ENCODE peak calls at places on chromosomes 12 and 14, in five cellular contexts. One of them, this sample, is unnamed.

GRCh38 chr14:52315355-52315718 is 1.2 kb downstream of the PTGER2 start:
- DNase-seq in IMR-90: peak; percentile 39
- DNase-seq in H9: no peak
- DNase-seq in mesendoderm: peak; percentile 6
- DNase-seq in neuronal stem cell: no peak
- DNase-seq in this sample: peak; percentile 41

GRCh38 chr12:51925400-51926063 is 18.2 kb downstream of the ACVRL1 start:
- DNase-seq in IMR-90: no peak
- DNase-seq in H9: no peak
- DNase-seq in mesendoderm: no peak
- DNase-seq in neuronal stem cell: no peak
- DNase-seq in this sample: no peak

GRCh38 chr12:57730336-57731067 is 8.0 kb downstream of the AGAP2 start:
- DNase-seq in IMR-90: no peak
- DNase-seq in H9: no peak
- DNase-seq in mesendoderm: no peak
- DNase-seq in neuronal stem cell: no peak
- DNase-seq in this sample: no peak

GRCh38 chr12:79422060-79422812 is 268.5 kb downstream of the PAWR start:
- DNase-seq in IMR-90: no peak
- DNase-seq in H9: no peak
- DNase-seq in mesendoderm: no peak
- DNase-seq in neuronal stem cell: no peak
- DNase-seq in this sample: no peak

GRCh38 chr12:105783983-105784947 is 354.5 kb downstream of the NUAK1 start:
- DNase-seq in IMR-90: no peak
- DNase-seq in H9: no peak
- DNase-seq in mesendoderm: no peak
- DNase-seq in neuronal stem cell: no peak
- DNase-seq in this sample: no peak

GRCh38 chr12:64670856-64671639 is 60.8 kb downstream of the RASSF3 start:
- DNase-seq in IMR-90: peak; percentile 69
- DNase-seq in H9: no peak
- DNase-seq in mesendoderm: peak; percentile 94
- DNase-seq in neuronal stem cell: no peak
- DNase-seq in this sample: peak; percentile 74

GRCh38 chr12:43148711-43149110 is 403.3 kb downstream of the ADAMTS20 start:
- DNase-seq in IMR-90: no peak
- DNase-seq in H9: no peak
- DNase-seq in mesendoderm: peak; percentile 8
- DNase-seq in neuronal stem cell: no peak
- DNase-seq in this sample: no peak

GRCh38 chr12:10385181-10385613 is 4.6 kb downstream of the KLRK1 start:
- DNase-seq in IMR-90: peak; percentile 81
- DNase-seq in H9: no peak
- DNase-seq in mesendoderm: no peak
- DNase-seq in neuronal stem cell: no peak
- DNase-seq in this sample: peak; percentile 77

GRCh38 chr12:122022393-122023338 is 982 bp downstream of the BCL7A start:
- DNase-seq in IMR-90: no peak
- DNase-seq in H9: peak; percentile 50
- DNase-seq in mesendoderm: peak; percentile 37
- DNase-seq in neuronal stem cell: no peak
- DNase-seq in this sample: peak; percentile 32

GRCh38 chr12:9134981-9135628 is 19.4 kb upstream of the A2M start:
- DNase-seq in IMR-90: peak; percentile 3
- DNase-seq in H9: no peak
- DNase-seq in mesendoderm: peak; percentile 27
- DNase-seq in neuronal stem cell: no peak
- DNase-seq in this sample: no peak

GRCh38 chr14:92644166-92644565 is 104.3 kb downstream of the LGMN start:
- DNase-seq in IMR-90: peak; percentile 85
- DNase-seq in H9: no peak
- DNase-seq in mesendoderm: no peak
- DNase-seq in neuronal stem cell: no peak
- DNase-seq in this sample: peak; percentile 76

GRCh38 chr14:35897616-35898111 is 71.5 kb downstream of the BRMS1L start:
- DNase-seq in IMR-90: no peak
- DNase-seq in H9: peak; percentile 56
- DNase-seq in mesendoderm: peak; percentile 69
- DNase-seq in neuronal stem cell: peak; percentile 40
- DNase-seq in this sample: no peak

GRCh38 chr12:25155031-25155576 is 39.9 kb downstream of the DNAI7 start:
- DNase-seq in IMR-90: peak; percentile 87
- DNase-seq in H9: no peak
- DNase-seq in mesendoderm: peak; percentile 34
- DNase-seq in neuronal stem cell: peak; percentile 6
- DNase-seq in this sample: peak; percentile 59

GRCh38 chr14:72646861-72647528 is 246.9 kb downstream of the DPF3 start:
- DNase-seq in IMR-90: peak; percentile 88
- DNase-seq in H9: no peak
- DNase-seq in mesendoderm: no peak
- DNase-seq in neuronal stem cell: no peak
- DNase-seq in this sample: peak; percentile 4

GRCh38 chr12:82413994-82414393 is 55.7 kb downstream of the METTL25 start:
- DNase-seq in IMR-90: peak; percentile 5
- DNase-seq in H9: no peak
- DNase-seq in mesendoderm: no peak
- DNase-seq in neuronal stem cell: no peak
- DNase-seq in this sample: no peak

GRCh38 chr12:12745576-12746211 is 28.5 kb downstream of the CDKN1B start:
- DNase-seq in IMR-90: no peak
- DNase-seq in H9: no peak
- DNase-seq in mesendoderm: peak; percentile 77
- DNase-seq in neuronal stem cell: no peak
- DNase-seq in this sample: no peak

GRCh38 chr12:55074771-55075170 is 51.4 kb upstream of the OR9K2 start:
- DNase-seq in IMR-90: no peak
- DNase-seq in H9: no peak
- DNase-seq in mesendoderm: no peak
- DNase-seq in neuronal stem cell: no peak
- DNase-seq in this sample: no peak

GRCh38 chr12:10331642-10332239 is 24.1 kb downstream of the KLRD1 start:
- DNase-seq in IMR-90: peak; percentile 62
- DNase-seq in H9: no peak
- DNase-seq in mesendoderm: peak; percentile 79
- DNase-seq in neuronal stem cell: peak; percentile 39
- DNase-seq in this sample: peak; percentile 72

GRCh38 chr12:129145381-129145780 is 292.1 kb downstream of the GLT1D1 start:
- DNase-seq in IMR-90: no peak
- DNase-seq in H9: no peak
- DNase-seq in mesendoderm: no peak
- DNase-seq in neuronal stem cell: no peak
- DNase-seq in this sample: no peak

GRCh38 chr14:89304972-89305703 is 111.9 kb downstream of the FOXN3 start:
- DNase-seq in IMR-90: peak; percentile 78
- DNase-seq in H9: no peak
- DNase-seq in mesendoderm: peak; percentile 58
- DNase-seq in neuronal stem cell: no peak
- DNase-seq in this sample: peak; percentile 95

GRCh38 chr14:57866199-57866755 is 385 bp upstream of the SLC35F4 start:
- DNase-seq in IMR-90: no peak
- DNase-seq in H9: no peak
- DNase-seq in mesendoderm: no peak
- DNase-seq in neuronal stem cell: no peak
- DNase-seq in this sample: no peak

GRCh38 chr14:72883963-72884362 is 9.9 kb downstream of the DPF3 start:
- DNase-seq in IMR-90: peak; percentile 55
- DNase-seq in H9: no peak
- DNase-seq in mesendoderm: no peak
- DNase-seq in neuronal stem cell: no peak
- DNase-seq in this sample: no peak

GRCh38 chr12:130367003-130367402 is 29.3 kb downstream of the PIWIL1 start:
- DNase-seq in IMR-90: no peak
- DNase-seq in H9: no peak
- DNase-seq in mesendoderm: no peak
- DNase-seq in neuronal stem cell: no peak
- DNase-seq in this sample: no peak

GRCh38 chr12:66449531-66449930 is 147.2 kb downstream of the HELB start:
- DNase-seq in IMR-90: no peak
- DNase-seq in H9: no peak
- DNase-seq in mesendoderm: no peak
- DNase-seq in neuronal stem cell: no peak
- DNase-seq in this sample: no peak

GRCh38 chr14:52678591-52678990 is 16.8 kb downstream of the ERO1A start:
- DNase-seq in IMR-90: no peak
- DNase-seq in H9: no peak
- DNase-seq in mesendoderm: peak; percentile 28
- DNase-seq in neuronal stem cell: no peak
- DNase-seq in this sample: no peak

GRCh38 chr12:118189761-118190181 is 53.8 kb downstream of the PEBP1 start:
- DNase-seq in IMR-90: peak; percentile 82
- DNase-seq in H9: peak; percentile 63
- DNase-seq in mesendoderm: peak; percentile 64
- DNase-seq in neuronal stem cell: peak; percentile 26
- DNase-seq in this sample: peak; percentile 61

GRCh38 chr12:130204441-130204840 is 42.2 kb downstream of the FZD10 start:
- DNase-seq in IMR-90: no peak
- DNase-seq in H9: no peak
- DNase-seq in mesendoderm: no peak
- DNase-seq in neuronal stem cell: no peak
- DNase-seq in this sample: no peak

GRCh38 chr12:44000309-44000952 is 164.6 kb downstream of the TMEM117 start:
- DNase-seq in IMR-90: peak; percentile 31
- DNase-seq in H9: peak; percentile 86
- DNase-seq in mesendoderm: peak; percentile 84
- DNase-seq in neuronal stem cell: peak; percentile 30
- DNase-seq in this sample: peak; percentile 44

GRCh38 chr12:80299976-80300375 is 144.1 kb upstream of the PTPRQ start:
- DNase-seq in IMR-90: no peak
- DNase-seq in H9: no peak
- DNase-seq in mesendoderm: no peak
- DNase-seq in neuronal stem cell: no peak
- DNase-seq in this sample: no peak

GRCh38 chr12:57852195-57852594 is 5.7 kb upstream of the CTDSP2 start:
- DNase-seq in IMR-90: no peak
- DNase-seq in H9: peak; percentile 36
- DNase-seq in mesendoderm: no peak
- DNase-seq in neuronal stem cell: no peak
- DNase-seq in this sample: no peak

DNA sequence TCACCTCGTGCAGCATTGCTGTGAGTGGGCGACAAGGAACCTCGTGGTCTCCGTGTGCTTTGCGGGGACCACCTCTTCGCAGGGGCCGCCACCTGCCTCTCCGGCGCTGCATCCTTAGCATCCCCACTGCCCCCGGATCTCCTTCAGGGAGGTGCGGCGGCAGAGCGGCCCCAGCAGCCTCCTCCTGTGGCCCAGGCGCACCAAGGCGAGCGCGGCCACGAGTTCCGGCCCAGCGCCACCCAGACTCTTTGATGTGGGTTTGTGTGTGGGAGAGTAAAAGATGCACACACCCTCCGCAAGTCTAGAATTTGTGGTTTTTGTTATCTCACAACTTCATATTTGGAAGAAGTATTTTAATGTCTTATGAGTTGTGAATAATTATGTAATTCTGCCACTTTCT is 118.8 kb upstream of the DIO3 start:
- DNase-seq in IMR-90: no peak
- DNase-seq in H9: no peak
- DNase-seq in mesendoderm: no peak
- DNase-seq in neuronal stem cell: no peak
- DNase-seq in this sample: no peak
- H2AK5ac ChIP-seq in IMR-90: no peak overlapping the region
- H2AK5ac ChIP-seq in H9: no peak overlapping the region
- H2AK5ac ChIP-seq in mesendoderm: no peak overlapping the region
- H2AK5ac ChIP-seq in neuronal stem cell: peak overlapping the region; percentile 18
- H2AK5ac ChIP-seq in this sample: no peak overlapping the region

DNA sequence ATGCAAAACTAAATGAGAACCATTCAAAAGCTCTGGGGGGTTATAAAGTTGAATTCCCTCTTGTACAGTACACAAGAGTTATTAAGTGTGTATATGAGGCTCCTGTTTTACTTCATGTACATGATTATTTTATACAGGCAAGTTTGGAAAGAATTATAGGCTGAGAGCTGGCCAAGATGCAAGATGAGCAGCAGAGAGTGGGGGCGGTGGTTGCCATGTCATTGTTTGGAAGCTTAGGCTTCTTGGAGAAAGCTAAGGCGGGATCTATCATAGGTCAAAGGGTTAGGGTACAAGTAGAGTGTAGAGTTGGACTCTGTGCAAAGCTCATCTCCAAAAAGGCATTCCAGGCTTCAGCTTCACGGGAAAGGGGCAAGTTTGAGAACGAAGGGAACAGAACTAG is 297.1 kb upstream of the TBX3 start:
- DNase-seq in IMR-90: peak; percentile 22
- DNase-seq in H9: no peak
- DNase-seq in mesendoderm: no peak
- DNase-seq in neuronal stem cell: no peak
- DNase-seq in this sample: no peak
- H2AK5ac ChIP-seq in IMR-90: peak overlapping the region; percentile 2
- H2AK5ac ChIP-seq in H9: no peak overlapping the region
- H2AK5ac ChIP-seq in mesendoderm: no peak overlapping the region
- H2AK5ac ChIP-seq in neuronal stem cell: no peak overlapping the region
- H2AK5ac ChIP-seq in this sample: no peak overlapping the region

DNA sequence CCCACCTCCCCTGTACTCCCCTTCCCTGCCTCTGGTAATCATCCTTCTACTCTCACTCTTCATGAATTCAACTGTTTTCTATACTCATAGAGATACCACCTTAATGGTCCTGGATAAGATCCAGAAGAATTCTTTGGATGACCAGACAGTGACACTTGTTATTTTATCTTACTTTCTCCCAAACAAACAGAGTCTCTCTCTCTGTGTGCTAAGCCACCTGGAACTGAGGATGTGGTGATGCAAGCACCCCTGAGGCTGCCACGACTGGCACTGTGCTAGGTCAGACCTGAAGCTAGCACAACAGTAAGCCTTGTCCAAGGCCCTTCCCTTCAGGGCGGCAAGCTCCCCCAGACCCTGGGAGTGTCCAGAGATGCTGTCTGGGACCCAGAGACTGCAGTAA is 250.2 kb downstream of the C12orf50 start:
- DNase-seq in IMR-90: peak; percentile 71
- DNase-seq in H9: no peak
- DNase-seq in mesendoderm: peak; percentile 16
- DNase-seq in neuronal stem cell: no peak
- DNase-seq in this sample: peak; percentile 24
- H2AK5ac ChIP-seq in IMR-90: no peak overlapping the region
- H2AK5ac ChIP-seq in H9: no peak overlapping the region
- H2AK5ac ChIP-seq in mesendoderm: no peak overlapping the region
- H2AK5ac ChIP-seq in neuronal stem cell: no peak overlapping the region
- H2AK5ac ChIP-seq in this sample: no peak overlapping the region

GRCh38 chr12:117007618-117008017 is 91.6 kb downstream of the TESC start:
- DNase-seq in IMR-90: no peak
- DNase-seq in H9: no peak
- DNase-seq in mesendoderm: no peak
- DNase-seq in neuronal stem cell: no peak
- DNase-seq in this sample: no peak

GRCh38 chr12:117003883-117004404 is 93.2 kb downstream of the FBXW8 start:
- DNase-seq in IMR-90: no peak
- DNase-seq in H9: no peak
- DNase-seq in mesendoderm: no peak
- DNase-seq in neuronal stem cell: no peak
- DNase-seq in this sample: no peak

GRCh38 chr12:117002040-117002832 is 91.5 kb downstream of the FBXW8 start:
- DNase-seq in IMR-90: peak; percentile 56
- DNase-seq in H9: no peak
- DNase-seq in mesendoderm: no peak
- DNase-seq in neuronal stem cell: no peak
- DNase-seq in this sample: no peak

GRCh38 chr12:117006333-117006732 is 92.9 kb downstream of the TESC start:
- DNase-seq in IMR-90: no peak
- DNase-seq in H9: no peak
- DNase-seq in mesendoderm: no peak
- DNase-seq in neuronal stem cell: no peak
- DNase-seq in this sample: no peak

GRCh38 chr12:117005417-117006046 is 93.7 kb downstream of the TESC start:
- DNase-seq in IMR-90: no peak
- DNase-seq in H9: no peak
- DNase-seq in mesendoderm: no peak
- DNase-seq in neuronal stem cell: no peak
- DNase-seq in this sample: no peak
- H2AK5ac ChIP-seq in IMR-90: no peak overlapping the region
- H2AK5ac ChIP-seq in H9: no peak overlapping the region
- H2AK5ac ChIP-seq in mesendoderm: no peak overlapping the region
- H2AK5ac ChIP-seq in neuronal stem cell: no peak overlapping the region
- H2AK5ac ChIP-seq in this sample: no peak overlapping the region